ENCODE peak calls at places on chromosomes 2 and 18, in eight cellular contexts. K, O, V, N, J, L, P and S are unnamed samples. For H3K36me3 and H3K27me3, the result is how much of the 10 kb centered on the place peaks cover.

GRCh38 chr2:85792783-85793441 is 39.1 kb downstream of the ATOH8 start:
- DNase-seq in L (peak), O (peak), N (no peak), K (no peak), V (peak), P (no peak), J (no peak), S (peak)

GRCh38 chr2:181683518-181684453 is 3.5 kb upstream of the NEUROD1 start:
- DNase-seq in K (no peak), J (no peak), P (no peak), O (peak), V (no peak), L (peak), N (peak), S (peak)

GRCh38 chr18:45677408-45677807 is 46.6 kb upstream of the SLC14A1 start:
- DNase-seq in N (no peak), L (no peak), K (no peak), O (peak), V (no peak), P (no peak), J (no peak), S (no peak)

GRCh38 chr2:99389946-99390345 is 52.8 kb downstream of the EIF5B start:
- DNase-seq in V (no peak), O (no peak), K (no peak), J (no peak), P (no peak), N (no peak), L (no peak), S (no peak)

GRCh38 chr18:67742525-67742924 is 226.0 kb upstream of the DSEL start:
- DNase-seq in K (no peak), V (no peak), P (no peak), L (no peak), O (no peak), J (no peak), N (no peak), S (no peak)

GRCh38 chr2:158459161-158460003 is 2.6 kb downstream of the PKP4 start:
- DNase-seq in N (no peak), J (no peak), L (peak), K (no peak), P (no peak), O (no peak), V (no peak), S (no peak)

GRCh38 chr2:218077464-218078216 is 8.6 kb downstream of the RUFY4 start:
- DNase-seq in V (no peak), N (no peak), P (no peak), O (no peak), L (no peak), K (no peak), J (no peak), S (no peak)

GRCh38 chr2:39696838-39697237 is 31.1 kb downstream of the TMEM178A start:
- DNase-seq in L (peak), V (no peak), P (no peak), K (no peak), O (no peak), J (no peak), N (no peak), S (no peak)

DNA sequence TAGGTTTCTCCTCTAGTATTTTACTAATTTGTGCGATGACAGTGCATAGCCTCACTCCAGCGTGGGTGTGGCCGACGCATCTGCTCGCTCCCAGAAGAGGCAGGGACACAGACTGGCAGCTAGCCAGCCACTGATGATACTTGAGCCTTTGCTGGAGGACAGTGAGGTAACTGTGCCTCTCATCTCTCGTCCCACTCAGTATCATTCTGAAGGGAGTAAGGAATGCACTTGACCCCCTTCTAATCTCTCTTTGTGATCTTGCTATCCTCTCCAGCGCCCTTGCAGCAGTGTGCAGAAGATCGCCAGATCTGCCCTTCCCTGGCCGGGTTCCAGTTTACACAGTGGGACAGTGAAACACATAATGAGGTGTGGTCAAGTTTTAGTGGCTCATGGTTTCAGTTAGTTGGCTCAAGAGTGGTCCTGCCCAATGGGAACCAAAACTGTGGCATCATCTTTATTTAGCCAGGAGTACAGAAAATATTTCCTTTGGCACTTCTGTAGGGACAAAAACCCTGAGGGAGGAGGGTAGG is 17.5 kb downstream of the NCAPH start:
- DNase-seq in V (no peak), N (no peak), L (no peak), O (no peak), P (peak), K (no peak), J (no peak), S (peak)
- H3K36me3 ChIP-seq in V (under half), N (half or more), L (under half), O (half or more), P (under half), K (under half), J (under half), S (half or more)

DNA sequence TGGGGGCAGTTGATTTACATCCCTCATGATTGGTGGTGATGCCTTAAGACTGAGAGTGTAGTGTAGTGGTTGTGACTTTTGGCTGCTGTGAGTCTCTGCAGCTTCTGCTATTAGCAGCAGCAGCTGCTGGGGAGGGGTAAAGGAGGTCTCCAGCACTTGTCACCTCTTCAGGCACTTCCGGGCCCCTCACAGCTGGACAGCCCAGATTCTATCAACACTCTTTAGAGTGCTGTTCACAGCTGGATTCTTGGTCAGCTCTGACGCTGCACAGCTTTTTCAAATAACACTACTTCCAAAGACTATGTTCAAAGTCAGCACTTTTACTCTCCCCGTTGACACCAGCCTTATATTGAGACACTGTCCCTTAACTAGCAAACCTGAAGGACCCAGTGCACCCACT is 396.0 kb downstream of the MEIS1 start:
- DNase-seq in L (no peak), K (no peak), N (no peak), V (no peak), O (no peak), J (no peak), P (no peak), S (no peak)
- H3K4me3 ChIP-seq in L (no peak), K (no peak), N (no peak), V (no peak), O (no peak), J (no peak), P (no peak), S (no peak)

GRCh38 chr18:37392648-37393047 is 172.9 kb downstream of the CELF4 start:
- DNase-seq in O (no peak), V (no peak), J (no peak), K (no peak), P (no peak), L (no peak), N (no peak), S (no peak)
- H3K27me3 ChIP-seq in O (under half), V (under half), J (under half), K (under half), P (under half), L (under half), N (under half), S (under half)

GRCh38 chr2:135151615-135152014 is 99.5 kb downstream of the RAB3GAP1 start:
- DNase-seq in V (no peak), J (no peak), K (no peak), P (no peak), L (no peak), O (no peak), N (no peak), S (no peak)
- H3K36me3 ChIP-seq in V (half or more), J (under half), K (under half), P (under half), L (under half), O (half or more), N (under half), S (half or more)

GRCh38 chr18:71105078-71105819 is 816.4 kb downstream of the SOCS6 start:
- DNase-seq in P (no peak), K (no peak), O (no peak), L (peak), N (no peak), J (no peak), V (no peak), S (peak)
- H3K4me3 ChIP-seq in P (no peak), K (no peak), O (no peak), L (peak), N (no peak), J (no peak), V (no peak), S (peak)

DNA sequence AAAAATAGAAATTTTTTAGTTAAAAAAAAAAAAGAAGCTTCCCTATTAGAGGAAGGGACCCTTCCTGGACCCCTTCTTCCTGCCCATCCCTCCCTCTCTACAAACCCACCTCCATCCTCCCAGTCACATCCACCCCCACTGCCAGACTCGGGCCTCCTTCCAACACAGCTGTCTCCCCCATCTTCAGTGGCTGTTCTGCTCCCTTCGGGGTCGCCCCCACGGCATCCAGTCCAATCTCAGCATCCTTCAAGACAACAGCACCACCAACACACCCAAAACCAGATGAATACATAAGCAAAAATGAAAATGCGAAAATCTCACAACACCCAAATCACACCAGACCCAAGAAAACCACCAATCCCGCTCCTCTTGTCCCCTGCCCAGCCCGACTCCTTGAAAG is 36.7 kb downstream of the MAL start:
- DNase-seq in P (no peak), O (no peak), N (no peak), L (no peak), V (no peak), J (no peak), K (no peak), S (no peak)
- H3K27me3 ChIP-seq in P (under half), O (under half), N (under half), L (under half), V (under half), J (under half), K (under half), S (under half)